ENCODE peak calls at places on chromosome 19, in seven cellular contexts. One of them, this sample, is unnamed.

GRCh38 chr19:12015753-12016116 is 19.7 kb downstream of the ZNF433 start:
- DNase-seq in nephron progenitor cell: no peak
- DNase-seq in GM04504: no peak
- DNase-seq in AG04449: no peak
- DNase-seq in mesenteric fat pad: no peak
- DNase-seq in neural crest cell: no peak
- DNase-seq in kidney tubule cell: no peak
- DNase-seq in this sample: no peak

GRCh38 chr19:11141937-11142527 is 13.6 kb downstream of the SPC24 start:
- DNase-seq in nephron progenitor cell: no peak
- DNase-seq in kidney tubule cell: peak; percentile 70
- DNase-seq in neural crest cell: no peak
- DNase-seq in mesenteric fat pad: no peak
- DNase-seq in AG04449: no peak
- DNase-seq in GM04504: no peak
- DNase-seq in this sample: no peak

GRCh38 chr19:17348700-17349099 is 11.3 kb downstream of the GTPBP3 start:
- DNase-seq in nephron progenitor cell: no peak
- DNase-seq in mesenteric fat pad: no peak
- DNase-seq in AG04449: no peak
- DNase-seq in GM04504: no peak
- DNase-seq in kidney tubule cell: peak; percentile 73
- DNase-seq in neural crest cell: no peak
- DNase-seq in this sample: no peak

GRCh38 chr19:58407658-58408151 is 744 bp upstream of the ZNF584 start:
- DNase-seq in nephron progenitor cell: peak; percentile 22
- DNase-seq in neural crest cell: no peak
- DNase-seq in mesenteric fat pad: no peak
- DNase-seq in kidney tubule cell: peak; percentile 22
- DNase-seq in GM04504: no peak
- DNase-seq in AG04449: no peak
- DNase-seq in this sample: no peak

GRCh38 chr19:29872224-29872731 is 60.5 kb downstream of the CCNE1 start:
- DNase-seq in GM04504: no peak
- DNase-seq in kidney tubule cell: peak; percentile 20
- DNase-seq in mesenteric fat pad: no peak
- DNase-seq in neural crest cell: no peak
- DNase-seq in AG04449: no peak
- DNase-seq in nephron progenitor cell: peak; percentile 47
- DNase-seq in this sample: no peak

GRCh38 chr19:55119053-55119452 is 1.6 kb upstream of the PPP1R12C start:
- DNase-seq in nephron progenitor cell: no peak
- DNase-seq in mesenteric fat pad: no peak
- DNase-seq in kidney tubule cell: no peak
- DNase-seq in neural crest cell: no peak
- DNase-seq in GM04504: no peak
- DNase-seq in AG04449: no peak
- DNase-seq in this sample: no peak

GRCh38 chr19:416416-416815 is 7.5 kb upstream of the C2CD4C start:
- DNase-seq in mesenteric fat pad: no peak
- DNase-seq in neural crest cell: no peak
- DNase-seq in GM04504: no peak
- DNase-seq in nephron progenitor cell: no peak
- DNase-seq in kidney tubule cell: no peak
- DNase-seq in AG04449: no peak
- DNase-seq in this sample: no peak

GRCh38 chr19:30464162-30464561 is 92.0 kb downstream of the ZNF536 start:
- DNase-seq in AG04449: no peak
- DNase-seq in nephron progenitor cell: no peak
- DNase-seq in mesenteric fat pad: no peak
- DNase-seq in kidney tubule cell: no peak
- DNase-seq in neural crest cell: no peak
- DNase-seq in GM04504: no peak
- DNase-seq in this sample: no peak

GRCh38 chr19:46629546-46630025 is 4.7 kb upstream of the PTGIR start:
- DNase-seq in kidney tubule cell: no peak
- DNase-seq in nephron progenitor cell: no peak
- DNase-seq in neural crest cell: no peak
- DNase-seq in mesenteric fat pad: no peak
- DNase-seq in GM04504: no peak
- DNase-seq in AG04449: no peak
- DNase-seq in this sample: no peak

GRCh38 chr19:21117041-21117907 is 24.6 kb upstream of the ZNF431 start:
- DNase-seq in kidney tubule cell: peak; percentile 91
- DNase-seq in mesenteric fat pad: no peak
- DNase-seq in GM04504: peak; percentile 6
- DNase-seq in AG04449: no peak
- DNase-seq in nephron progenitor cell: no peak
- DNase-seq in neural crest cell: no peak
- DNase-seq in this sample: no peak

GRCh38 chr19:18317998-18318800 is 4.7 kb downstream of the LSM4 start:
- DNase-seq in kidney tubule cell: no peak
- DNase-seq in nephron progenitor cell: no peak
- DNase-seq in mesenteric fat pad: no peak
- DNase-seq in GM04504: no peak
- DNase-seq in neural crest cell: no peak
- DNase-seq in AG04449: no peak
- DNase-seq in this sample: no peak

GRCh38 chr19:48614436-48615144 is at the start of gene FAM83E:
- DNase-seq in kidney tubule cell: no peak
- DNase-seq in AG04449: no peak
- DNase-seq in nephron progenitor cell: no peak
- DNase-seq in mesenteric fat pad: no peak
- DNase-seq in GM04504: no peak
- DNase-seq in neural crest cell: no peak
- DNase-seq in this sample: no peak

GRCh38 chr19:56725829-56726424 is 54.4 kb upstream of the ZNF835 start:
- DNase-seq in GM04504: no peak
- DNase-seq in neural crest cell: no peak
- DNase-seq in nephron progenitor cell: no peak
- DNase-seq in mesenteric fat pad: no peak
- DNase-seq in kidney tubule cell: no peak
- DNase-seq in AG04449: no peak
- DNase-seq in this sample: no peak

GRCh38 chr19:37981785-37982475 is 74.9 kb downstream of the SIPA1L3 start:
- DNase-seq in GM04504: no peak
- DNase-seq in kidney tubule cell: no peak
- DNase-seq in AG04449: no peak
- DNase-seq in neural crest cell: no peak
- DNase-seq in mesenteric fat pad: no peak
- DNase-seq in nephron progenitor cell: no peak
- DNase-seq in this sample: no peak

GRCh38 chr19:28601723-28602440 is 611.1 kb downstream of the UQCRFS1 start:
- DNase-seq in AG04449: no peak
- DNase-seq in mesenteric fat pad: no peak
- DNase-seq in GM04504: no peak
- DNase-seq in neural crest cell: no peak
- DNase-seq in nephron progenitor cell: no peak
- DNase-seq in kidney tubule cell: no peak
- DNase-seq in this sample: no peak

GRCh38 chr19:14146789-14147216 is 10.4 kb upstream of the ASF1B start:
- DNase-seq in nephron progenitor cell: no peak
- DNase-seq in GM04504: peak; percentile 80
- DNase-seq in neural crest cell: no peak
- DNase-seq in mesenteric fat pad: no peak
- DNase-seq in AG04449: peak; percentile 46
- DNase-seq in kidney tubule cell: peak; percentile 9
- DNase-seq in this sample: no peak

GRCh38 chr19:7288977-7289376 is 5.2 kb downstream of the INSR start:
- DNase-seq in nephron progenitor cell: no peak
- DNase-seq in GM04504: no peak
- DNase-seq in neural crest cell: no peak
- DNase-seq in mesenteric fat pad: no peak
- DNase-seq in kidney tubule cell: no peak
- DNase-seq in AG04449: no peak
- DNase-seq in this sample: no peak

GRCh38 chr19:10288662-10289166 is 1.0 kb upstream of the ICAM5 start:
- DNase-seq in neural crest cell: peak; percentile 56
- DNase-seq in mesenteric fat pad: no peak
- DNase-seq in nephron progenitor cell: peak; percentile 75
- DNase-seq in AG04449: no peak
- DNase-seq in kidney tubule cell: peak; percentile 48
- DNase-seq in GM04504: no peak
- DNase-seq in this sample: no peak

GRCh38 chr19:4062576-4063368 is 3.9 kb downstream of the ZBTB7A start:
- DNase-seq in kidney tubule cell: no peak
- DNase-seq in AG04449: no peak
- DNase-seq in nephron progenitor cell: no peak
- DNase-seq in GM04504: no peak
- DNase-seq in neural crest cell: no peak
- DNase-seq in mesenteric fat pad: no peak
- DNase-seq in this sample: no peak

GRCh38 chr19:7366701-7367420 is 18.1 kb downstream of the ARHGEF18 start:
- DNase-seq in kidney tubule cell: peak; percentile 73
- DNase-seq in GM04504: no peak
- DNase-seq in nephron progenitor cell: no peak
- DNase-seq in AG04449: no peak
- DNase-seq in mesenteric fat pad: no peak
- DNase-seq in neural crest cell: no peak
- DNase-seq in this sample: no peak

GRCh38 chr19:35868823-35869326 is 501 bp downstream of the APLP1 start:
- DNase-seq in kidney tubule cell: no peak
- DNase-seq in nephron progenitor cell: no peak
- DNase-seq in AG04449: no peak
- DNase-seq in neural crest cell: no peak
- DNase-seq in mesenteric fat pad: no peak
- DNase-seq in GM04504: no peak
- DNase-seq in this sample: no peak

GRCh38 chr19:47187023-47187655 is 43.9 kb downstream of the BBC3 start:
- DNase-seq in nephron progenitor cell: no peak
- DNase-seq in neural crest cell: no peak
- DNase-seq in GM04504: no peak
- DNase-seq in AG04449: no peak
- DNase-seq in kidney tubule cell: no peak
- DNase-seq in mesenteric fat pad: no peak
- DNase-seq in this sample: no peak

GRCh38 chr19:16076958-16077611 is 790 bp downstream of the TPM4 start:
- DNase-seq in kidney tubule cell: peak; percentile 38
- DNase-seq in GM04504: no peak
- DNase-seq in AG04449: no peak
- DNase-seq in mesenteric fat pad: no peak
- DNase-seq in neural crest cell: no peak
- DNase-seq in nephron progenitor cell: peak; percentile 50
- DNase-seq in this sample: no peak

GRCh38 chr19:16361926-16362325 is 37.3 kb downstream of the KLF2 start:
- DNase-seq in kidney tubule cell: no peak
- DNase-seq in AG04449: no peak
- DNase-seq in neural crest cell: no peak
- DNase-seq in GM04504: no peak
- DNase-seq in nephron progenitor cell: no peak
- DNase-seq in mesenteric fat pad: no peak
- DNase-seq in this sample: no peak

GRCh38 chr19:53621885-53622710 is 9.7 kb upstream of the DPRX start:
- DNase-seq in neural crest cell: no peak
- DNase-seq in AG04449: peak; percentile 0
- DNase-seq in kidney tubule cell: no peak
- DNase-seq in GM04504: no peak
- DNase-seq in mesenteric fat pad: no peak
- DNase-seq in nephron progenitor cell: no peak
- DNase-seq in this sample: no peak

GRCh38 chr19:12034610-12035009 is 869 bp downstream of the ZNF433 start:
- DNase-seq in mesenteric fat pad: peak; percentile 26
- DNase-seq in AG04449: no peak
- DNase-seq in kidney tubule cell: peak; percentile 18
- DNase-seq in GM04504: no peak
- DNase-seq in neural crest cell: no peak
- DNase-seq in nephron progenitor cell: no peak
- DNase-seq in this sample: no peak

GRCh38 chr19:1214299-1214861 is 8.8 kb downstream of the STK11 start:
- DNase-seq in AG04449: no peak
- DNase-seq in nephron progenitor cell: no peak
- DNase-seq in kidney tubule cell: no peak
- DNase-seq in mesenteric fat pad: no peak
- DNase-seq in neural crest cell: no peak
- DNase-seq in GM04504: no peak
- DNase-seq in this sample: no peak

GRCh38 chr19:12969292-12969988 is at the start of gene DAND5:
- DNase-seq in nephron progenitor cell: no peak
- DNase-seq in mesenteric fat pad: no peak
- DNase-seq in AG04449: no peak
- DNase-seq in kidney tubule cell: no peak
- DNase-seq in GM04504: no peak
- DNase-seq in neural crest cell: no peak
- DNase-seq in this sample: no peak

GRCh38 chr19:33339016-33339749 is 34.3 kb upstream of the CEBPG start:
- DNase-seq in kidney tubule cell: no peak
- DNase-seq in mesenteric fat pad: no peak
- DNase-seq in GM04504: no peak
- DNase-seq in nephron progenitor cell: no peak
- DNase-seq in neural crest cell: no peak
- DNase-seq in AG04449: no peak
- DNase-seq in this sample: no peak

GRCh38 chr19:3218037-3218661 is 6.3 kb upstream of the CELF5 start:
- DNase-seq in mesenteric fat pad: no peak
- DNase-seq in nephron progenitor cell: no peak
- DNase-seq in GM04504: no peak
- DNase-seq in neural crest cell: no peak
- DNase-seq in kidney tubule cell: no peak
- DNase-seq in AG04449: no peak
- DNase-seq in this sample: no peak

GRCh38 chr19:17854061-17854460 is 5.6 kb upstream of the RPL18A start:
- DNase-seq in neural crest cell: no peak
- DNase-seq in GM04504: no peak
- DNase-seq in AG04449: no peak
- DNase-seq in kidney tubule cell: no peak
- DNase-seq in mesenteric fat pad: no peak
- DNase-seq in nephron progenitor cell: no peak
- DNase-seq in this sample: no peak

GRCh38 chr19:1574354-1574753 is 6.2 kb upstream of the MEX3D start:
- DNase-seq in neural crest cell: no peak
- DNase-seq in GM04504: no peak
- DNase-seq in kidney tubule cell: no peak
- DNase-seq in mesenteric fat pad: no peak
- DNase-seq in AG04449: no peak
- DNase-seq in nephron progenitor cell: no peak
- DNase-seq in this sample: no peak

GRCh38 chr19:51702103-51702753 is 9.1 kb downstream of the SPACA6 start:
- DNase-seq in mesenteric fat pad: peak; percentile 93
- DNase-seq in kidney tubule cell: peak; percentile 79
- DNase-seq in nephron progenitor cell: peak; percentile 83
- DNase-seq in GM04504: no peak
- DNase-seq in neural crest cell: no peak
- DNase-seq in AG04449: no peak
- DNase-seq in this sample: no peak

GRCh38 chr19:17560205-17560595 is 4.8 kb downstream of the COLGALT1 start:
- DNase-seq in nephron progenitor cell: no peak
- DNase-seq in neural crest cell: no peak
- DNase-seq in AG04449: no peak
- DNase-seq in kidney tubule cell: no peak
- DNase-seq in GM04504: no peak
- DNase-seq in mesenteric fat pad: peak; percentile 89
- DNase-seq in this sample: no peak

GRCh38 chr19:55210120-55210493 is 806 bp upstream of the PTPRH start:
- DNase-seq in AG04449: peak; percentile 85
- DNase-seq in neural crest cell: no peak
- DNase-seq in mesenteric fat pad: no peak
- DNase-seq in nephron progenitor cell: no peak
- DNase-seq in GM04504: peak; percentile 89
- DNase-seq in kidney tubule cell: peak; percentile 97
- DNase-seq in this sample: peak; percentile 82

GRCh38 chr19:13117176-13117771 is 734 bp upstream of the TRMT1 start:
- DNase-seq in GM04504: no peak
- DNase-seq in mesenteric fat pad: no peak
- DNase-seq in AG04449: no peak
- DNase-seq in nephron progenitor cell: no peak
- DNase-seq in neural crest cell: no peak
- DNase-seq in kidney tubule cell: no peak
- DNase-seq in this sample: no peak

GRCh38 chr19:10478476-10478875 is 24.7 kb downstream of the KEAP1 start:
- DNase-seq in mesenteric fat pad: no peak
- DNase-seq in GM04504: no peak
- DNase-seq in kidney tubule cell: no peak
- DNase-seq in nephron progenitor cell: no peak
- DNase-seq in AG04449: no peak
- DNase-seq in neural crest cell: no peak
- DNase-seq in this sample: no peak

This sample was measured in epithelial cell of proximal tubule.